ENCODE peak calls at places on chromosomes 11 and 22, in ten cellular contexts. Q, K, S, J, V, D, Z, R, T and B are unnamed samples.

GRCh38 chr11:47980093-47980906 is at the start of gene PTPRJ:
- DNase-seq in D (peak; percentile 78), V (peak; percentile 88), Z (peak; percentile 45), J (peak; percentile 75), R (peak; percentile 74), K (no peak), Q (peak; percentile 63), T (no peak), S (no peak), B (peak; percentile 70)

GRCh38 chr11:68328374-68329091 is 16.1 kb downstream of the LRP5 start:
- DNase-seq in T (peak; percentile 86), D (peak; percentile 75), K (no peak), Q (peak; percentile 70), V (no peak), Z (peak; percentile 68), J (peak; percentile 72), R (no peak), S (no peak), B (peak; percentile 51)

GRCh38 chr11:134124660-134125451 is 56.0 kb downstream of the JAM3 start:
- DNase-seq in T (no peak), D (peak; percentile 81), S (no peak), Q (no peak), J (peak; percentile 75), V (no peak), R (peak; percentile 73), Z (no peak), K (no peak), B (peak; percentile 40)

GRCh38 chr22:46587492-46588278 is 32.5 kb upstream of the GRAMD4 start:
- DNase-seq in R (no peak), Q (peak; percentile 85), S (no peak), Z (no peak), V (no peak), J (no peak), T (no peak), K (peak; percentile 35), D (no peak), B (no peak)

GRCh38 chr11:131696584-131697120 is 326.2 kb downstream of the NTM start:
- DNase-seq in K (no peak), J (no peak), T (no peak), D (no peak), Q (no peak), V (no peak), R (no peak), S (no peak), Z (no peak), B (no peak)

GRCh38 chr22:32574397-32574796 is 99.8 kb downstream of the FBXO7 start:
- DNase-seq in D (no peak), K (no peak), V (no peak), R (no peak), S (no peak), Z (no peak), T (peak; percentile 70), Q (no peak), J (no peak), B (no peak)

GRCh38 chr22:49052560-49052959 is 775.1 kb downstream of the BRD1 start:
- DNase-seq in D (no peak), S (no peak), J (no peak), V (no peak), K (no peak), Z (no peak), T (no peak), Q (no peak), R (no peak), B (no peak)

GRCh38 chr11:67031791-67032561 is 9.0 kb downstream of the SYT12 start:
- DNase-seq in J (no peak), R (no peak), D (no peak), Q (no peak), S (no peak), Z (no peak), T (no peak), V (no peak), K (no peak), B (no peak)

GRCh38 chr11:18230859-18231258 is 5.7 kb downstream of the SAA4 start:
- DNase-seq in Z (no peak), D (no peak), S (no peak), K (no peak), V (no peak), Q (no peak), R (no peak), T (peak; percentile 15), J (no peak), B (no peak)

GRCh38 chr22:43226368-43226979 is 39.5 kb upstream of the TTLL12 start:
- DNase-seq in D (peak; percentile 87), K (no peak), S (no peak), V (peak; percentile 35), J (no peak), R (peak; percentile 71), T (peak; percentile 23), Q (no peak), Z (no peak), B (no peak)

GRCh38 chr11:87529486-87529885 is 491.8 kb downstream of the TMEM135 start:
- DNase-seq in D (no peak), R (no peak), T (no peak), J (no peak), Q (no peak), Z (no peak), V (no peak), S (no peak), K (no peak), B (no peak)

GRCh38 chr11:133964946-133965632 is 8.3 kb upstream of the IGSF9B start:
- DNase-seq in T (no peak), V (no peak), Q (no peak), D (no peak), S (no peak), K (no peak), R (no peak), Z (no peak), J (peak; percentile 78), B (no peak)

GRCh38 chr11:94218372-94218771 is 86.0 kb upstream of the IZUMO1R start:
- DNase-seq in R (no peak), T (no peak), S (no peak), D (no peak), V (no peak), Q (no peak), Z (no peak), J (no peak), K (no peak), B (no peak)

GRCh38 chr22:39617342-39617741 is 46.8 kb downstream of the CACNA1I start:
- DNase-seq in K (no peak), Q (no peak), S (no peak), R (no peak), D (peak; percentile 27), V (no peak), Z (no peak), J (no peak), T (no peak), B (no peak)

GRCh38 chr22:35330258-35330861 is 30.7 kb downstream of the TOM1 start:
- DNase-seq in Z (peak; percentile 95), R (no peak), D (no peak), J (peak; percentile 98), Q (peak; percentile 80), T (no peak), S (no peak), V (no peak), K (no peak), B (peak; percentile 63)

GRCh38 chr11:16605440-16605970 is 132.9 kb upstream of the C11orf58 start:
- DNase-seq in D (peak; percentile 74), Q (peak; percentile 22), Z (no peak), V (peak; percentile 37), S (no peak), R (no peak), T (no peak), J (no peak), K (no peak), B (peak; percentile 25)

GRCh38 chr22:26489447-26490036 is 5.9 kb downstream of the SRRD start:
- DNase-seq in T (peak; percentile 71), S (no peak), V (no peak), Z (no peak), Q (no peak), J (no peak), D (no peak), R (no peak), K (no peak), B (no peak)

GRCh38 chr11:75351541-75352416 is at the start of gene ARRB1:
- DNase-seq in J (peak; percentile 82), D (peak; percentile 82), V (peak; percentile 89), Q (peak; percentile 81), Z (peak; percentile 85), S (no peak), K (no peak), R (peak; percentile 69), T (peak; percentile 90), B (peak; percentile 82)
- TF ChIP-seq POLR2AphosphoS5 in J (no peak), D (peak; percentile 6), V (no peak), Q (no peak), Z (peak; percentile 71), S (peak; percentile 27), K (no peak), R (no peak), T (peak; percentile 42), B (peak; percentile 66)

GRCh38 chr11:114251797-114252327 is 44.3 kb upstream of the NNMT start:
- DNase-seq in Z (no peak), D (peak; percentile 74), Q (no peak), S (no peak), J (peak; percentile 63), R (no peak), K (no peak), T (no peak), V (peak; percentile 61), B (no peak)
- TF ChIP-seq CTCF in Z (no peak), D (peak; percentile 65), Q (no peak), S (no peak), J (no peak), R (peak; percentile 68), K (no peak), T (peak; percentile 12), V (peak; percentile 51), B (no peak)

GRCh38 chr22:25027552-25027951 is 75.0 kb downstream of the KIAA1671 start:
- DNase-seq in V (no peak), T (no peak), S (no peak), R (no peak), J (no peak), Z (no peak), Q (peak; percentile 57), D (no peak), K (no peak), B (no peak)
- TF ChIP-seq POLR2AphosphoS5 in V (no peak), T (no peak), S (no peak), R (no peak), J (no peak), Z (no peak), Q (no peak), D (no peak), K (no peak), B (no peak)

DNA sequence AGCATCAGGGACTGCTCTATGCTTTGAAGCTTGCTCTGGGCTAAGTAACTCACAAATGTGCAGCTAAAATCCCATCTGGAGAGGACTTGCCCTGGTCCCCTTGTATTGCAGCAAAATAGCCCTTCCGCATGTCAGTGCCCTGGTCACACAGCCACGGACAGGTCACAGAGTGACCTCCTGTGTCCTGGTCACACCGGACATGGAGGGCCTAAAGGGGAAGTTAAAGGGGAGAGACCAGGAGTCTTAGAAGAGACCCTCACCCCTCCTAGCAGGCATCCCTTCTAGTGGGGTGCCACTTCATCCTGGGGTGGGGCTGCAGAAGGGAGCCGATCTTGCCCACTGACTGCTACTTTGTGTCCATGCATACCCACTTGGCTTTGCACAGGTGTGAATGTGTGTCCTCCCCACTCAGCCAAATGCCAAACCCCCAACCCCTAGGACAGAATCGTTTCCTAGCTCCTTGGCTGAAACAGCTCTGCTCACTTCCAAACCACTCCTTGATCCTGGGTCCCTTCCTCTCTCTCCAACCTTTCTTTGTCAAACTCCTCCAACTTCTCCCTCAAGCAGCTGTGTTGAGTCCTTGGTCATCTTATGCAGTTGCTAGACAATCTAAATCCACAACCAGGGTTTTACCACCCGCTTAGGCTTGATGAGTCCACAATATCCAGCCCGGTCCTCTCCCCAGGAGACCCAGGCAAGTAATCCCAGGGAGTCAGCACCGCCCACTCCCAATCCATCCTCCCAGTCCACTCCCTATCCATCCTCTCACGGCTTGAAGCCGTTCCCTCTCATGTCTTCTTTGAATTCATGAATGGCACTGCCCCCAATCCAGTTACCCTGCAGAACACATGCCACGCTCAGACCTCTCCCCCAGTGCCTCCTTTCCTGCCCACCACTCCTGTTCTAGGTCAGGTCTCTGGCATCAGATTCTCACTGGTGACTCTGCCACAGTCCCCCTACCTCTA is 3.3 kb upstream of the FXYD6 start:
- DNase-seq in T (no peak), R (no peak), D (no peak), J (no peak), Q (no peak), S (no peak), V (no peak), K (no peak), Z (no peak), B (no peak)
- TF ChIP-seq CTCF in T (no peak), R (no peak), D (no peak), J (no peak), Q (no peak), S (no peak), V (no peak), K (no peak), Z (no peak), B (no peak)